ENCODE peak calls at places on chromosomes 3 and 15, in four cellular contexts. One of them, this sample, is unnamed.

GRCh38 chr3:58528629-58529028 is 8.4 kb downstream of the ACOX2 start:
- DNase-seq in GOT3: no peak
- DNase-seq in retina: no peak
- DNase-seq in ecto neural progenitor cell: no peak
- DNase-seq in this sample: peak; percentile 24

GRCh38 chr3:187012609-187013051 is 82.3 kb downstream of the ST6GAL1 start:
- DNase-seq in ecto neural progenitor cell: no peak
- DNase-seq in GOT3: no peak
- DNase-seq in retina: no peak
- DNase-seq in this sample: no peak

GRCh38 chr3:119181765-119182164 is 8.4 kb downstream of the UPK1B start:
- DNase-seq in retina: no peak
- DNase-seq in ecto neural progenitor cell: no peak
- DNase-seq in GOT3: no peak
- DNase-seq in this sample: no peak

GRCh38 chr15:78046796-78047341 is 30.6 kb downstream of the TBC1D2B start:
- DNase-seq in ecto neural progenitor cell: no peak
- DNase-seq in retina: no peak
- DNase-seq in GOT3: no peak
- DNase-seq in this sample: no peak

GRCh38 chr3:22089284-22089683 is 338.3 kb upstream of the ZNF385D start:
- DNase-seq in ecto neural progenitor cell: peak; percentile 49
- DNase-seq in GOT3: no peak
- DNase-seq in retina: peak; percentile 31
- DNase-seq in this sample: peak; percentile 15

GRCh38 chr15:28930476-28931291 is 44.9 kb downstream of the APBA2 start:
- DNase-seq in ecto neural progenitor cell: no peak
- DNase-seq in GOT3: no peak
- DNase-seq in retina: no peak
- DNase-seq in this sample: no peak

GRCh38 chr3:192339214-192339613 is 388.1 kb downstream of the FGF12 start:
- DNase-seq in retina: no peak
- DNase-seq in ecto neural progenitor cell: no peak
- DNase-seq in GOT3: no peak
- DNase-seq in this sample: peak; percentile 22

GRCh38 chr3:32401141-32401540 is 9.5 kb downstream of the CMTM7 start:
- DNase-seq in ecto neural progenitor cell: no peak
- DNase-seq in retina: no peak
- DNase-seq in GOT3: no peak
- DNase-seq in this sample: no peak

GRCh38 chr3:122668930-122669730 is 11.5 kb upstream of the PARP14 start:
- DNase-seq in retina: no peak
- DNase-seq in ecto neural progenitor cell: no peak
- DNase-seq in GOT3: no peak
- DNase-seq in this sample: no peak

GRCh38 chr15:77702211-77702957 is 69.7 kb upstream of the LINGO1 start:
- DNase-seq in GOT3: no peak
- DNase-seq in ecto neural progenitor cell: peak; percentile 84
- DNase-seq in retina: peak; percentile 34
- DNase-seq in this sample: no peak

This sample was measured in NCI-H1105.